ENCODE peak calls at places on chromosomes 12 and 14, in eight cellular contexts. F, W, T, A, K, I, N and U are unnamed samples.

GRCh38 chr14:62269204-62269603 is 507.0 kb downstream of the SNAPC1 start:
- DNase-seq in F (no peak), W (no peak), T (no peak), A (no peak), K (no peak), I (no peak), N (no peak), U (no peak)

GRCh38 chr12:68613209-68613904 is 2.7 kb downstream of the RAP1B start:
- DNase-seq in F (no peak), W (no peak), T (no peak), A (no peak), K (no peak), I (peak; percentile 40), N (no peak), U (peak; percentile 28)

GRCh38 chr14:63435838-63436237 is 107.3 kb downstream of the PPP2R5E start:
- DNase-seq in F (peak; percentile 54), W (peak; percentile 78), T (peak; percentile 63), A (peak; percentile 78), K (peak; percentile 37), I (no peak), N (no peak), U (no peak)

GRCh38 chr12:57522887-57523705 is 472 bp downstream of the MBD6 start:
- DNase-seq in F (peak; percentile 73), W (peak; percentile 78), T (peak; percentile 66), A (peak; percentile 89), K (peak; percentile 46), I (no peak), N (no peak), U (peak; percentile 43)

GRCh38 chr14:42804146-42804545 is 1197.5 kb downstream of the LRFN5 start:
- DNase-seq in F (no peak), W (no peak), T (no peak), A (no peak), K (no peak), I (no peak), N (no peak), U (no peak)

GRCh38 chr12:83389237-83389996 is 702.7 kb downstream of the TMTC2 start:
- DNase-seq in F (no peak), W (no peak), T (no peak), A (peak; percentile 57), K (peak; percentile 38), I (no peak), N (no peak), U (no peak)

GRCh38 chr12:27343255-27344000 is 10.8 kb downstream of the BMAL2 start:
- DNase-seq in F (no peak), W (no peak), T (no peak), A (no peak), K (peak; percentile 79), I (no peak), N (no peak), U (no peak)

GRCh38 chr12:52903855-52904508 is 894 bp downstream of the KRT8 start:
- DNase-seq in F (no peak), W (peak; percentile 69), T (peak; percentile 50), A (peak; percentile 85), K (peak; percentile 64), I (no peak), N (no peak), U (no peak)

GRCh38 chr12:11951209-11951608 is 119.5 kb upstream of the BCL2L14 start:
- DNase-seq in F (no peak), W (no peak), T (no peak), A (no peak), K (peak; percentile 42), I (no peak), N (no peak), U (no peak)

GRCh38 chr12:25615119-25615518 is 62.0 kb upstream of the LMNTD1 start:
- DNase-seq in F (no peak), W (no peak), T (no peak), A (no peak), K (peak; percentile 39), I (no peak), N (no peak), U (no peak)

GRCh38 chr12:34402899-34403705 is 380.8 kb downstream of the ALG10 start:
- DNase-seq in F (no peak), W (peak; percentile 13), T (peak; percentile 1), A (peak; percentile 67), K (no peak), I (no peak), N (no peak), U (no peak)

GRCh38 chr12:122891661-122892525 is 4.0 kb downstream of the VPS37B start:
- DNase-seq in F (no peak), W (no peak), T (no peak), A (no peak), K (peak; percentile 52), I (no peak), N (peak; percentile 84), U (no peak)

DNA sequence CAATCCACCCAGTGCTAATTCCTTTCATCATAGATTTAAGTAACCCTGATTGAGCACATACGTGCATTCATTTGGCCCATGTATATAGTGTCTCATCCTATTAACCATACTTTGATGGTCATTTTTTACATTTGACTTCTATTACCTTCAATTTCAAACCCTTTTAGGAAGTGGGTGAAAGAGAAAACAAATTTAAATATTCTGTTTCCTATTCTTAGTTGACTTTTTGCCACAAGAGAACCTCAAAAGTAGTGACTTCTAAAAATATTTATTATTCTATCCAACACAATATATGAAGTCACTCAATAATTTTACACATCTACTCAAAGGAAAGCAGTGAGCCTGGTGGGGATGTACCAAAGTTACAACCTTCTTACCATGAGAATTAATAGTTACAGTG is 164.9 kb downstream of the CEP128 start:
- DNase-seq in F (no peak), W (no peak), T (no peak), A (no peak), K (no peak), I (no peak), N (no peak), U (no peak)
- H3K4me3 ChIP-seq in F (no peak overlapping the region), W (no peak overlapping the region), T (no peak overlapping the region), A (no peak overlapping the region), K (no peak overlapping the region), I (no peak overlapping the region), N (no peak overlapping the region), U (no peak overlapping the region)

GRCh38 chr12:75483411-75483810 is 2.9 kb downstream of the GLIPR1 start:
- DNase-seq in F (no peak), W (no peak), T (peak; percentile 27), A (no peak), K (no peak), I (no peak), N (no peak), U (no peak)

GRCh38 chr12:75481013-75481705 is 604 bp downstream of the GLIPR1 start:
- DNase-seq in F (peak; percentile 57), W (no peak), T (no peak), A (no peak), K (no peak), I (no peak), N (no peak), U (no peak)

GRCh38 chr12:75480469-75480949 is at the start of gene GLIPR1:
- DNase-seq in F (peak; percentile 56), W (peak; percentile 81), T (peak; percentile 84), A (peak; percentile 76), K (peak; percentile 86), I (peak; percentile 77), N (peak; percentile 55), U (peak; percentile 48)

GRCh38 chr12:75482636-75483035 is 2.1 kb downstream of the GLIPR1 start:
- DNase-seq in F (peak; percentile 53), W (no peak), T (no peak), A (no peak), K (no peak), I (peak; percentile 55), N (no peak), U (no peak)

DNA sequence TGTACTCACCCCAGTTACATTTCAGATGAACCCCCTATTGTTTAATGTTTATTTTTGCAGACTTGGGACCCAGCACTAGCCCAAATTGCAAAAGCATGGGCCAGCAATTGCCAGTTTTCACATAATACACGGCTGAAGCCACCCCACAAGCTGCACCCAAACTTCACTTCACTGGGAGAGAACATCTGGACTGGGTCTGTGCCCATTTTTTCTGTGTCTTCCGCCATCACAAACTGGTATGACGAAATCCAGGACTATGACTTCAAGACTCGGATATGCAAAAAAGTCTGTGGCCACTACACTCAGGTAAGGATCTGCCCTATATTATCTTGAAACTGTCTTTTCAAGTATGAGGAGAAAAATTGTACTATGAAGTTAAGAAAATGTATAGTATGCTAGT is 1.2 kb downstream of the GLIPR1 start:
- DNase-seq in F (peak; percentile 24), W (no peak), T (peak; percentile 22), A (no peak), K (no peak), I (no peak), N (no peak), U (no peak)
- H3K4me3 ChIP-seq in F (peak overlapping the region; percentile 64), W (peak overlapping the region; percentile 50), T (peak overlapping the region; percentile 48), A (peak overlapping the region; percentile 34), K (peak overlapping the region; percentile 37), I (peak overlapping the region; percentile 80), N (no peak overlapping the region), U (no peak overlapping the region)

GRCh38 chr14:47674148-47674545 is 1.3 kb downstream of the MDGA2 start:
- DNase-seq in F (no peak), W (no peak), T (no peak), A (peak; percentile 79), K (no peak), I (no peak), N (no peak), U (no peak)
- H3K4me3 ChIP-seq in F (no peak overlapping the region), W (no peak overlapping the region), T (no peak overlapping the region), A (no peak overlapping the region), K (no peak overlapping the region), I (no peak overlapping the region), N (peak overlapping the region; percentile 74), U (no peak overlapping the region)

DNA sequence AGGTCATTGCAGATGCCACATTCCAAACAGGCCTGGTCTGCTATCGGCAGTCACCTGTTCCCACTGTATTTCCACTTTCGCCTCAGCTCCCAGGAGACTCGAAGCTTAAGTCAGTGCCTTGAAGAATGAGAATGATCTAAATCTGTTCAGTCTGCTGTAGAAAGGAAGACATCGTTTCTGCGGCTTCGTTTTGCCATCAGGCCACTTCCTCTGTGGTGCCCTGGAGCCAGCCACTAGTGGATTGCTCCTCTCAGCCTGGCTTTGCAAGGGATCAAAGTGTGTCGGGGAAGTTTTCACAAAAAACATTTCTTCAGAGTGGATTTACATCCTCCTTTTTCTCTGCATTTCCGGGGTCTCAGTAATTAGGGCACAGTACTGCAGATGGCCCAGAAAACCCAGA is 66.7 kb downstream of the AACS start:
- DNase-seq in F (no peak), W (no peak), T (no peak), A (peak; percentile 1), K (no peak), I (no peak), N (no peak), U (peak; percentile 46)
- H3K4me3 ChIP-seq in F (no peak overlapping the region), W (no peak overlapping the region), T (no peak overlapping the region), A (no peak overlapping the region), K (no peak overlapping the region), I (no peak overlapping the region), N (no peak overlapping the region), U (no peak overlapping the region)